ENCODE peak calls at places on chromosomes 5 and 9, in six cellular contexts. G, T, K, P, Q and X are unnamed samples.

GRCh38 chr9:18060304-18060934 is 413.5 kb upstream of the ADAMTSL1 start:
- DNase-seq in G (no peak), T (no peak), K (no peak), P (no peak), Q (no peak), X (no peak)

GRCh38 chr9:72422214-72422613 is 57.2 kb upstream of the ZFAND5 start:
- DNase-seq in G (no peak), T (no peak), K (no peak), P (no peak), Q (no peak), X (no peak)

GRCh38 chr5:131426011-131426410 is 162.2 kb downstream of the CDC42SE2 start:
- DNase-seq in G (no peak), T (no peak), K (no peak), P (no peak), Q (no peak), X (no peak)

GRCh38 chr9:34256104-34256503 is 73.0 kb downstream of the KIF24 start:
- DNase-seq in G (no peak), T (no peak), K (peak), P (peak), Q (no peak), X (no peak)

GRCh38 chr5:162488077-162488476 is 420.5 kb downstream of the GABRG2 start:
- DNase-seq in G (no peak), T (no peak), K (no peak), P (no peak), Q (peak), X (no peak)

GRCh38 chr5:29550523-29550922 is 1643.0 kb upstream of the CDH6 start:
- DNase-seq in G (no peak), T (no peak), K (no peak), P (no peak), Q (no peak), X (no peak)

GRCh38 chr9:77883846-77884771 is 147.5 kb downstream of the GNAQ start:
- DNase-seq in G (no peak), T (no peak), K (no peak), P (no peak), Q (peak), X (no peak)

GRCh38 chr5:72394688-72395087 is 74.5 kb downstream of the PTCD2 start:
- DNase-seq in G (no peak), T (no peak), K (peak), P (no peak), Q (peak), X (no peak)

GRCh38 chr9:25724424-25724823 is 46.2 kb upstream of the TUSC1 start:
- DNase-seq in G (no peak), T (no peak), K (no peak), P (no peak), Q (no peak), X (no peak)